ENCODE peak calls at places on chromosomes 7 and 10, in seven cellular contexts. B is neuronal stem cell, J is IMR-90, X is H9, T is H1, U is mesendoderm, G is trophoblast cell. O is an unnamed sample.

GRCh38 chr10:128568979-128569378 is 442.8 kb upstream of the MKI67 start:
- DNase-seq in B (no peak), J (no peak), X (no peak), T (no peak), U (no peak), G (peak; percentile 21), O (no peak)

GRCh38 chr10:42963302-42963701 is 113.6 kb upstream of the RET start:
- DNase-seq in B (no peak), J (no peak), X (peak; percentile 33), T (peak; percentile 36), U (no peak), G (no peak), O (no peak)

GRCh38 chr10:27099916-27100799 is at the start of gene ANKRD26:
- DNase-seq in B (peak; percentile 98), J (peak; percentile 97), X (peak; percentile 97), T (peak; percentile 97), U (peak; percentile 98), G (peak; percentile 100), O (peak; percentile 97)

GRCh38 chr7:30504347-30505173 is at the start of gene GGCT:
- DNase-seq in B (peak; percentile 93), J (peak; percentile 98), X (peak; percentile 99), T (peak; percentile 95), U (peak; percentile 99), G (peak; percentile 99), O (peak; percentile 98)

GRCh38 chr7:73329861-73330581 is 2.1 kb downstream of the FKBP6 start:
- DNase-seq in B (no peak), J (peak; percentile 36), X (no peak), T (no peak), U (no peak), G (no peak), O (peak; percentile 58)

GRCh38 chr10:83932245-83932644 is 207.1 kb upstream of the GHITM start:
- DNase-seq in B (no peak), J (no peak), X (no peak), T (no peak), U (no peak), G (no peak), O (no peak)

GRCh38 chr7:55556492-55556891 is 15.8 kb downstream of the VOPP1 start:
- DNase-seq in B (no peak), J (no peak), X (no peak), T (no peak), U (no peak), G (no peak), O (no peak)

GRCh38 chr7:76514926-76515325 is 4.6 kb downstream of the UPK3B start:
- DNase-seq in B (no peak), J (no peak), X (peak; percentile 20), T (no peak), U (no peak), G (no peak), O (no peak)

GRCh38 chr10:36504752-36505151 is 620.6 kb upstream of the ANKRD30A start:
- DNase-seq in B (no peak), J (no peak), X (no peak), T (no peak), U (no peak), G (peak; percentile 6), O (no peak)

GRCh38 chr7:84009051-84009450 is 185.5 kb downstream of the SEMA3A start:
- DNase-seq in B (no peak), J (peak; percentile 68), X (no peak), T (no peak), U (no peak), G (no peak), O (no peak)

GRCh38 chr7:93373537-93373936 is 141.4 kb downstream of the VPS50 start:
- DNase-seq in B (no peak), J (no peak), X (no peak), T (no peak), U (no peak), G (no peak), O (no peak)

GRCh38 chr10:88792656-88793055 is 9.9 kb upstream of the LIPM start:
- DNase-seq in B (no peak), J (peak; percentile 45), X (no peak), T (no peak), U (no peak), G (peak; percentile 36), O (peak; percentile 54)

GRCh38 chr7:115679976-115680375 is 350.6 kb downstream of the TFEC start:
- DNase-seq in B (peak; percentile 30), J (peak; percentile 59), X (peak; percentile 39), T (no peak), U (peak; percentile 90), G (peak; percentile 68), O (peak; percentile 48)

GRCh38 chr10:24814568-24815313 is 91.1 kb upstream of the ARHGAP21 start:
- DNase-seq in B (no peak), J (peak; percentile 62), X (no peak), T (no peak), U (no peak), G (peak; percentile 96), O (peak; percentile 19)

GRCh38 chr10:74207681-74208080 is 56.7 kb downstream of the ADK start:
- DNase-seq in B (no peak), J (no peak), X (no peak), T (no peak), U (no peak), G (no peak), O (no peak)

GRCh38 chr10:6292741-6293151 is 90.0 kb downstream of the PFKFB3 start:
- DNase-seq in B (no peak), J (no peak), X (no peak), T (no peak), U (no peak), G (peak; percentile 70), O (no peak)

GRCh38 chr10:22356324-22356873 is 11.1 kb downstream of the SPAG6 start:
- DNase-seq in B (no peak), J (no peak), X (no peak), T (no peak), U (no peak), G (no peak), O (no peak)

GRCh38 chr10:12720217-12720981 is 281.1 kb downstream of the CCDC3 start:
- DNase-seq in B (no peak), J (peak; percentile 97), X (no peak), T (no peak), U (peak; percentile 85), G (peak; percentile 85), O (peak; percentile 89)

GRCh38 chr10:114647545-114648138 is 10.4 kb downstream of the ABLIM1 start:
- DNase-seq in B (no peak), J (peak; percentile 41), X (no peak), T (no peak), U (no peak), G (no peak), O (no peak)

GRCh38 chr10:133258066-133258817 is 18.4 kb downstream of the ADAM8 start:
- DNase-seq in B (no peak), J (no peak), X (no peak), T (no peak), U (no peak), G (no peak), O (no peak)

GRCh38 chr10:123573236-123574147 is 92.7 kb upstream of the GPR26 start:
- DNase-seq in B (peak; percentile 44), J (no peak), X (peak; percentile 92), T (peak; percentile 92), U (peak; percentile 91), G (peak; percentile 83), O (no peak)

GRCh38 chr7:38086857-38087256 is 91.2 kb upstream of the STARD3NL start:
- DNase-seq in B (no peak), J (no peak), X (no peak), T (no peak), U (no peak), G (no peak), O (no peak)
- H4K8ac ChIP-seq in B (no peak overlapping the region), J (no peak overlapping the region), X (no peak overlapping the region), T (no peak overlapping the region), U (no peak overlapping the region), G (no peak overlapping the region), O (no peak overlapping the region)

DNA sequence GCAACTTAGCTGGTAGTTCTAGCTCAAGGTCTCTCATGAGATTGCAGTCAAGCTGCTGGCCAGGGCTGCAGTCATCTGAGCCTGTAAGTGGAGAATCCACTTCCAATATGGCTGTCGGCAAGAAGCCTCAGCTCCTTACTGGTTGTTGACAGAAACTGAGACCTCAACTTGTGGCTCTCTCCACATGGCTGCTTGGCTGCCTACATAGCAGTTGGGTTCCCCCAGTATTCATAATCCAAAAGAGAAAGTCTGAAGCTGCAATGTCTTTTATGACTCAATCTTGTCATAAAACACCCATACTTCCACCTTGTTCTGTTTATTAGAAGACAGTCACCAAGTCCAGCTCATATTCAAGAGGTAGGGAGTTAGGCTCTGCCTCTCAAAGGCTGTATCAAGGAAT is 334.9 kb upstream of the KMT2E start:
- DNase-seq in B (no peak), J (no peak), X (no peak), T (no peak), U (no peak), G (no peak), O (no peak)
- H4K8ac ChIP-seq in B (no peak overlapping the region), J (no peak overlapping the region), X (no peak overlapping the region), T (no peak overlapping the region), U (no peak overlapping the region), G (no peak overlapping the region), O (no peak overlapping the region)

DNA sequence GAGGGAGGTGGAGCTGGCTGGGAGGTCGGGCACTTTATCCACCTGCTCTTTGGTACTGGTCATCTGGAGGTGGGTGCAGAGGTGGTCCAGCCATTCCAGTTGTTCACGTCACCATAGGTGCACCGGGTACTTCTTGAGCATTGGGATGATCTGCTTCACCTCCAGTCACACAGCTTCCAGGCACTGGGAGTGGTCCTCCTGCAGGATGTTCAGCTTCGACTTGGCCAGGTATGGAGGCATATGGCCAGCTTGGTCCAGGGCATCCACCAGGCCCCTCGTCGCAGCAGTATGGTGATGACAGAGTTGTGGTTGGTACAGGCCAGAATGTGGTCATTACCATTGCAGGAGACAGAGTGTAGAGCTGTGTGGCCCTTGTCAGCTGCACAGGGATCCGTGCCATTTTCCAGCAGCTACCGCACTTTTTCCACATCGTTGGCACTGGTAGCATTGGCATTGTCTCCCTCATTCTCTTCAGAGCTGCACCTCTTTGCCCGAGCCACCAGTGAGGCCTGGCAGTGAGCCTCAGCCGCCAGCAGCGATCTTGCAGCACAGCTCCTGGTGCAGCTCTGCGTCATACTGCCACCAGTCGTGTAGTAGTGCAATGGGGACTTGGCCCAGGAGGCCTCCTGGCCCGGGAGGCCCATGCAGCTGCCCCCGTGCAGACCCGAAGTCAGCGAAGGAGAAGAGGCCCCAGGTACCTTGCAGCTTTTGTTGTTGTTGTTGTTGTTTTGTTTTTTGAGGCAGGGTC is 150.9 kb downstream of the ZNF22 start:
- DNase-seq in B (no peak), J (no peak), X (no peak), T (no peak), U (no peak), G (no peak), O (no peak)
- H4K8ac ChIP-seq in B (no peak overlapping the region), J (no peak overlapping the region), X (no peak overlapping the region), T (no peak overlapping the region), U (no peak overlapping the region), G (no peak overlapping the region), O (no peak overlapping the region)

GRCh38 chr10:92124524-92125168 is 166.2 kb downstream of the CPEB3 start:
- DNase-seq in B (no peak), J (peak; percentile 91), X (no peak), T (no peak), U (no peak), G (no peak), O (peak; percentile 50)

GRCh38 chr10:92126100-92126650 is 164.7 kb downstream of the CPEB3 start:
- DNase-seq in B (no peak), J (peak; percentile 20), X (no peak), T (no peak), U (no peak), G (no peak), O (no peak)

GRCh38 chr10:92123031-92123450 is 167.8 kb downstream of the CPEB3 start:
- DNase-seq in B (no peak), J (no peak), X (no peak), T (no peak), U (no peak), G (no peak), O (no peak)

GRCh38 chr10:92124020-92124419 is 166.9 kb downstream of the CPEB3 start:
- DNase-seq in B (no peak), J (no peak), X (no peak), T (no peak), U (no peak), G (no peak), O (peak; percentile 20)

GRCh38 chr10:92125169-92125543 is 165.7 kb downstream of the CPEB3 start:
- DNase-seq in B (no peak), J (no peak), X (no peak), T (no peak), U (no peak), G (no peak), O (no peak)
- H4K8ac ChIP-seq in B (no peak overlapping the region), J (no peak overlapping the region), X (no peak overlapping the region), T (no peak overlapping the region), U (no peak overlapping the region), G (no peak overlapping the region), O (no peak overlapping the region)

O was measured in mesenchymal stem cell.